ENCODE peak calls at places on chromosomes 1 and 21, in ten cellular contexts. W is T-helper 2 cell; O is HCEC 1CT; K is H4; R is NCI-H446; C is activated naive CD4-positive, alpha-beta T cell treated with anti-CD3 and anti-CD28 coated beads, Interleukin-2, amount 50 U/mL, for 16 hours; D is GM13977; E is T-helper 17 cell; H is hippocampal formation; S is thoracic aorta. L is an unnamed sample.
A peak's percentile ranks its signal among the peaks of the same experiment; 100 is the strongest.

GRCh38 chr1:217911908-217912307 is 280.8 kb downstream of the SPATA17 start:
- DNase-seq in D (no peak), E (no peak), C (no peak), R (no peak), O (no peak), K (no peak), W (no peak), S (no peak), H (no peak), L (no peak)

GRCh38 chr1:224851850-224852261 is 77.6 kb upstream of the DNAH14 start:
- DNase-seq in H (no peak), R (no peak), C (no peak), D (no peak), K (no peak), E (no peak), S (no peak), W (no peak), O (no peak), L (no peak)

GRCh38 chr1:181100015-181100905 is 11.8 kb downstream of the IER5 start:
- DNase-seq in S (no peak), D (peak; percentile 48), W (peak; percentile 76), R (no peak), E (no peak), H (no peak), K (no peak), O (peak; percentile 57), C (peak; percentile 44), L (no peak)

GRCh38 chr1:224637510-224637909 is 21.4 kb downstream of the CNIH3 start:
- DNase-seq in C (no peak), E (no peak), O (peak; percentile 89), W (no peak), S (no peak), K (peak; percentile 98), D (no peak), R (no peak), H (no peak), L (no peak)

GRCh38 chr1:212368073-212368484 is 46.6 kb downstream of the PACC1 start:
- DNase-seq in E (peak; percentile 34), H (no peak), R (peak; percentile 35), S (no peak), K (peak; percentile 58), C (peak; percentile 46), W (peak; percentile 80), D (peak; percentile 68), O (peak; percentile 67), L (peak; percentile 43)

GRCh38 chr1:94384485-94385353 is 33.5 kb upstream of the ABCD3 start:
- DNase-seq in D (no peak), E (no peak), R (no peak), H (no peak), S (no peak), K (no peak), O (no peak), C (no peak), W (peak; percentile 56), L (peak; percentile 50)

GRCh38 chr1:233090706-233091494 is 140.5 kb downstream of the NTPCR start:
- DNase-seq in R (no peak), K (no peak), E (no peak), H (no peak), O (no peak), C (no peak), S (no peak), W (no peak), D (no peak), L (no peak)

GRCh38 chr21:45280178-45280821 is 7.4 kb downstream of the POFUT2 start:
- DNase-seq in W (no peak), E (no peak), H (no peak), D (no peak), C (no peak), R (no peak), O (no peak), S (no peak), K (no peak), L (no peak)

GRCh38 chr1:89540406-89540970 is 15.9 kb downstream of the LRRC8B start:
- DNase-seq in O (no peak), S (no peak), W (no peak), D (no peak), R (no peak), C (peak; percentile 32), E (no peak), H (no peak), K (no peak), L (no peak)

GRCh38 chr1:43241352-43241953 is 28.3 kb upstream of the TMEM125 start:
- DNase-seq in C (no peak), K (peak; percentile 48), R (no peak), H (no peak), D (no peak), E (no peak), S (no peak), O (peak; percentile 24), W (no peak), L (no peak)

GRCh38 chr1:234603221-234604204 is 6.5 kb downstream of the IRF2BP2 start:
- DNase-seq in E (no peak), K (no peak), S (no peak), W (no peak), D (no peak), O (no peak), C (no peak), H (no peak), R (no peak), L (no peak)

GRCh38 chr1:182996816-182997215 is 26.4 kb upstream of the LAMC1 start:
- DNase-seq in C (no peak), K (no peak), S (no peak), W (no peak), O (peak; percentile 15), H (no peak), R (no peak), D (no peak), E (no peak), L (no peak)

GRCh38 chr1:160952129-160952510 is 2.5 kb downstream of the ITLN2 start:
- DNase-seq in C (no peak), R (no peak), K (no peak), W (no peak), S (no peak), O (no peak), E (no peak), D (no peak), H (no peak), L (no peak)

GRCh38 chr1:167479331-167479979 is 38.9 kb downstream of the CD247 start:
- DNase-seq in D (no peak), C (no peak), E (no peak), R (no peak), H (no peak), O (no peak), S (no peak), W (no peak), K (no peak), L (no peak)

GRCh38 chr1:37315236-37315870 is 159.0 kb upstream of the ZC3H12A start:
- DNase-seq in K (no peak), O (no peak), D (no peak), H (no peak), C (no peak), W (no peak), E (no peak), R (no peak), S (no peak), L (no peak)

GRCh38 chr1:178645826-178646200 is 79.2 kb upstream of the RALGPS2 start:
- DNase-seq in S (no peak), O (peak; percentile 86), H (no peak), K (no peak), D (no peak), C (no peak), R (no peak), W (no peak), E (no peak), L (no peak)

GRCh38 chr1:7847599-7847998 is 5.3 kb downstream of the UTS2 start:
- DNase-seq in S (no peak), C (no peak), H (no peak), O (peak; percentile 60), K (peak; percentile 11), D (no peak), W (no peak), R (no peak), E (no peak), L (no peak)

GRCh38 chr1:206608108-206608698 is 4.1 kb downstream of the EIF2D start:
- DNase-seq in W (peak; percentile 68), S (no peak), O (peak; percentile 31), E (peak; percentile 48), H (no peak), R (no peak), C (peak; percentile 63), D (peak; percentile 49), K (peak; percentile 40), L (peak; percentile 66)

GRCh38 chr1:191279266-191279800 is 801.7 kb upstream of the BRINP3 start:
- DNase-seq in C (no peak), O (no peak), S (no peak), K (no peak), E (no peak), W (no peak), D (no peak), R (no peak), H (no peak), L (no peak)

GRCh38 chr21:42130447-42130846 is 59.3 kb downstream of the UMODL1 start:
- DNase-seq in S (no peak), C (no peak), R (no peak), O (no peak), K (no peak), D (no peak), H (no peak), W (no peak), E (no peak), L (no peak)

GRCh38 chr1:147822292-147822691 is 61.9 kb upstream of the GJA5 start:
- DNase-seq in R (no peak), W (no peak), C (no peak), O (no peak), H (no peak), E (no peak), D (no peak), S (no peak), K (no peak), L (no peak)

GRCh38 chr1:119449964-119450363 is 35.0 kb downstream of the HSD3B2 start:
- DNase-seq in E (no peak), H (no peak), S (no peak), C (no peak), D (no peak), K (peak; percentile 35), O (peak; percentile 2), W (no peak), R (no peak), L (no peak)

GRCh38 chr1:175865041-175865766 is 121.8 kb upstream of the TNR start:
- DNase-seq in S (no peak), O (no peak), R (no peak), C (no peak), H (peak; percentile 78), E (no peak), D (no peak), W (no peak), K (no peak), L (no peak)

GRCh38 chr21:44296103-44296519 is 3.7 kb upstream of the PFKL start:
- DNase-seq in S (no peak), K (no peak), W (no peak), O (no peak), E (no peak), D (no peak), C (no peak), R (no peak), H (no peak), L (no peak)

GRCh38 chr1:229848762-229849677 is 218.0 kb upstream of the GALNT2 start:
- DNase-seq in S (no peak), O (peak; percentile 51), H (no peak), E (no peak), W (peak; percentile 22), R (no peak), D (no peak), K (peak; percentile 15), C (no peak), L (no peak)

GRCh38 chr21:26438976-26439375 is 134.1 kb downstream of the CYYR1 start:
- DNase-seq in H (no peak), S (no peak), W (no peak), E (no peak), R (no peak), D (no peak), O (no peak), K (no peak), C (no peak), L (no peak)

GRCh38 chr1:160710531-160711252 is 930 bp downstream of the CD48 start:
- DNase-seq in K (no peak), H (no peak), S (no peak), W (no peak), C (no peak), D (no peak), O (no peak), R (no peak), E (no peak), L (no peak)

GRCh38 chr1:67686272-67687197 is 1.5 kb downstream of the GADD45A start:
- DNase-seq in C (peak; percentile 55), S (peak; percentile 77), E (peak; percentile 37), R (peak; percentile 66), H (peak; percentile 45), O (peak; percentile 99), W (peak; percentile 83), D (peak; percentile 52), K (peak; percentile 98), L (peak; percentile 74)